ENCODE peak calls at places on chromosomes 3 and 15, in seven cellular contexts. M, C, B, P, O, H and R are unnamed samples.

GRCh38 chr3:52438579-52439425 is 6.1 kb downstream of the SEMA3G start:
- DNase-seq in M (no peak), C (no peak), B (no peak), P (no peak), O (no peak), H (no peak), R (no peak)

GRCh38 chr15:101187820-101188516 is 63.9 kb downstream of the CHSY1 start:
- DNase-seq in M (no peak), C (no peak), B (peak; percentile 36), P (no peak), O (peak; percentile 97), H (no peak), R (peak; percentile 91)

GRCh38 chr3:8327739-8328138 is 173.9 kb upstream of the LMCD1 start:
- DNase-seq in M (no peak), C (no peak), B (no peak), P (no peak), O (no peak), H (no peak), R (no peak)

GRCh38 chr3:113736548-113737089 is 9.4 kb downstream of the NAA50 start:
- DNase-seq in M (no peak), C (no peak), B (no peak), P (peak; percentile 57), O (peak; percentile 83), H (no peak), R (peak; percentile 28)

GRCh38 chr15:72182673-72183072 is 14.9 kb downstream of the GRAMD2A start:
- DNase-seq in M (no peak), C (no peak), B (peak; percentile 6), P (peak; percentile 55), O (peak; percentile 32), H (peak; percentile 82), R (no peak)

GRCh38 chr3:134476306-134476705 is 9.5 kb downstream of the ANAPC13 start:
- DNase-seq in M (no peak), C (no peak), B (no peak), P (no peak), O (no peak), H (peak; percentile 90), R (no peak)

GRCh38 chr3:39144095-39144747 is 9.2 kb downstream of the CSRNP1 start:
- DNase-seq in M (no peak), C (no peak), B (no peak), P (no peak), O (no peak), H (no peak), R (no peak)

GRCh38 chr15:92082217-92082843 is 228.8 kb downstream of the SLCO3A1 start:
- DNase-seq in M (peak; percentile 54), C (peak; percentile 49), B (peak; percentile 20), P (peak; percentile 76), O (peak; percentile 80), H (no peak), R (peak; percentile 64)

GRCh38 chr3:172397716-172398405 is 50.4 kb downstream of the GHSR start:
- DNase-seq in M (no peak), C (no peak), B (no peak), P (peak; percentile 29), O (peak; percentile 77), H (no peak), R (peak; percentile 29)

GRCh38 chr3:188744166-188744565 is 427.6 kb upstream of the TPRG1 start:
- DNase-seq in M (no peak), C (no peak), B (no peak), P (no peak), O (no peak), H (no peak), R (no peak)

GRCh38 chr15:99009741-99010370 is 2.3 kb upstream of the PGPEP1L start:
- DNase-seq in M (no peak), C (no peak), B (no peak), P (no peak), O (peak; percentile 16), H (no peak), R (no peak)

GRCh38 chr3:149575213-149575961 is 82.4 kb downstream of the WWTR1 start:
- DNase-seq in M (no peak), C (no peak), B (no peak), P (peak; percentile 90), O (peak; percentile 89), H (no peak), R (peak; percentile 85)

GRCh38 chr3:122305818-122306621 is 19.0 kb upstream of the CSTA start:
- DNase-seq in M (peak; percentile 56), C (no peak), B (no peak), P (peak; percentile 53), O (no peak), H (no peak), R (no peak)

GRCh38 chr3:53551324-53551723 is 56.9 kb downstream of the CACNA1D start:
- DNase-seq in M (no peak), C (no peak), B (no peak), P (no peak), O (no peak), H (no peak), R (no peak)

GRCh38 chr15:100897201-100897872 is 17.7 kb downstream of the ALDH1A3 start:
- DNase-seq in M (no peak), C (no peak), B (no peak), P (no peak), O (no peak), H (no peak), R (no peak)

GRCh38 chr3:69004183-69004582 is 9.3 kb downstream of the EOGT start:
- DNase-seq in M (no peak), C (no peak), B (no peak), P (no peak), O (no peak), H (no peak), R (no peak)

GRCh38 chr3:76866729-76867461 is 173.0 kb upstream of the ROBO2 start:
- DNase-seq in M (no peak), C (no peak), B (no peak), P (no peak), O (no peak), H (no peak), R (no peak)

GRCh38 chr15:38266247-38266996 is 13.8 kb downstream of the SPRED1 start:
- DNase-seq in M (no peak), C (no peak), B (no peak), P (no peak), O (peak; percentile 62), H (no peak), R (peak; percentile 20)

GRCh38 chr3:43874290-43874689 is 183.6 kb downstream of the ABHD5 start:
- DNase-seq in M (no peak), C (no peak), B (no peak), P (no peak), O (no peak), H (no peak), R (no peak)

GRCh38 chr15:58409861-58410260 is 21.9 kb upstream of the LIPC start:
- DNase-seq in M (no peak), C (no peak), B (no peak), P (no peak), O (no peak), H (no peak), R (no peak)

GRCh38 chr3:71728632-71729342 is 3.6 kb upstream of the EIF4E3 start:
- DNase-seq in M (no peak), C (no peak), B (peak; percentile 16), P (peak; percentile 14), O (no peak), H (no peak), R (no peak)

GRCh38 chr3:13078158-13078905 is 5.1 kb upstream of the IQSEC1 start:
- DNase-seq in M (no peak), C (no peak), B (no peak), P (no peak), O (no peak), H (no peak), R (no peak)

GRCh38 chr3:185813691-185814215 is 11.1 kb downstream of the IGF2BP2 start:
- DNase-seq in M (no peak), C (no peak), B (no peak), P (no peak), O (peak; percentile 75), H (no peak), R (peak; percentile 73)

GRCh38 chr15:57675481-57676181 is 30.9 kb upstream of the POLR2M start:
- DNase-seq in M (no peak), C (no peak), B (no peak), P (no peak), O (no peak), H (no peak), R (no peak)

DNA sequence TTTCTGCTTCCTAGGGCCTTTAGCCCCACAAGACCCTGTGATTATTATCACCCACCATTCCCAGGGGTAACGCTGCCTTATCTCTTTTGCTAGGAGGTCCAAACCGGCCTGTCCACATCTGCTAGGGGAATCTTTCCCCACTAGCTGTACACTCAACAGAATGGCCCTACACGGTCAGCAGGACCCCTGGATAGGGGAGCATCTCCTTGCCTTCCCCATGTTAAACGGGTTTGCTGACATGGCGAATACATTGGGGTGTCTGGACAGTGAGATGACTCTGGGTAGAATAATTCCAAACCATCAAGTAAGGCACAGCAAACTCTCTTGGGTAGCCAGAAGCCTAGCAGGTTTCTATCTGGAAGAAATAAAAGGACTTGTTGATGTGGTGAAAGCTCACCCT is 702 bp downstream of the TRAIP start:
- DNase-seq in M (no peak), C (no peak), B (no peak), P (no peak), O (no peak), H (no peak), R (no peak)
- H3K27ac ChIP-seq in M (no peak overlapping the region), C (no peak overlapping the region), B (no peak overlapping the region), P (peak overlapping the region; percentile 84), O (peak overlapping the region; percentile 39), H (no peak overlapping the region), R (no peak overlapping the region)

GRCh38 chr3:42537350-42537749 is 34.9 kb downstream of the VIPR1 start:
- DNase-seq in M (no peak), C (no peak), B (no peak), P (no peak), O (no peak), H (no peak), R (no peak)
- H3K27ac ChIP-seq in M (no peak overlapping the region), C (no peak overlapping the region), B (no peak overlapping the region), P (no peak overlapping the region), O (no peak overlapping the region), H (no peak overlapping the region), R (no peak overlapping the region)

DNA sequence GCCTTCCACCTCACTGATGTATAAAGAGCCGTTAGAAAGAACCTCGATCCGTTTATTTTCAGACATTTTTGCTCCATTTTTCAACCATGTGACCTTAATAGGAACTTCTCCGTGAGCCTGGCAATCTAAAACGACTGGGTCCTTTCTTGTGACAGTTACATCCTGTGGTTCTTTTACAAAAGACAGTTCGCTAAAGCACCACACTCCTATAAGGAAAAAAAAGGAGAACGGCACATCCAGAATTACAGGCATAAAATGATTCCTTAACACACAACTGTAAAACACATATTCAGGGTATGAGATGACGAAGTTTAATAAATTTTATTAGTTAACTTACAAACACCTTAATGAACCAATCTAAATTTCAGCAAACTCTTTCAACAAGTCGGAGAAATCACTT is 2.5 kb downstream of the PRTG start:
- DNase-seq in M (no peak), C (no peak), B (no peak), P (no peak), O (no peak), H (no peak), R (no peak)
- H3K27ac ChIP-seq in M (no peak overlapping the region), C (no peak overlapping the region), B (no peak overlapping the region), P (no peak overlapping the region), O (no peak overlapping the region), H (no peak overlapping the region), R (no peak overlapping the region)

DNA sequence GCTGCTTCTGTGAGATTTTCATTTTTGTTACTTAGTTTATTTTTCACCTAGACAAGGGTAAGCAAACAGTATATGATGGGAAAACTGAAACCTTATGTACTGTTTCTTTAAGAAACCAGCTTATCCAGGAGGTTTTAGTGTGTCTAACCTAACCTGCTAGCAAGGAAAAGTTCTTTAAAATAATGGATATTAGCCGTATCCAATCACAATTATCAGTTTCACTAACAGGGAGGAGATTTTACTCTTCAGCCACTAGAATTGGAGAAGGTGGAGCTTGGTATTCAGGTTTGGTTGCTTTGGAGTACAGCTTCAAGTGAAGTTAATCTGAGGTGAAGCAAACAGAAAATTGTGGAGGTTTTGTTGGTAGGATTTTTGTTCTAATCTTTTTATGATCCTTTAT is 12.8 kb downstream of the ZFAND6 start:
- DNase-seq in M (no peak), C (no peak), B (peak; percentile 69), P (peak; percentile 93), O (peak; percentile 94), H (no peak), R (peak; percentile 77)
- H3K27ac ChIP-seq in M (no peak overlapping the region), C (no peak overlapping the region), B (peak overlapping the region; percentile 53), P (no peak overlapping the region), O (no peak overlapping the region), H (no peak overlapping the region), R (no peak overlapping the region)